ENCODE peak calls at places on chromosome 13, in nine cellular contexts. I is uterus, T is IMR-90, C is breast epithelium, D is ovary, A is GM12878, G is body of pancreas, R is stomach, S is testis. J is an unnamed sample.

GRCh38 chr13:73174521-73175010 is 115.8 kb downstream of the KLF5 start:
- DNase-seq in I (no peak), T (no peak), C (no peak), D (no peak), A (no peak), G (no peak), R (no peak), S (no peak), J (no peak)

GRCh38 chr13:59360108-59360507 is 803.6 kb downstream of the DIAPH3 start:
- DNase-seq in I (no peak), T (no peak), C (no peak), D (no peak), A (no peak), G (no peak), R (no peak), S (no peak), J (no peak)

GRCh38 chr13:22049384-22049783 is 378.5 kb downstream of the FGF9 start:
- DNase-seq in I (no peak), T (peak), C (no peak), D (no peak), A (no peak), G (no peak), R (no peak), S (no peak), J (no peak)

GRCh38 chr13:53151692-53152421 is 123.2 kb downstream of the OLFM4 start:
- DNase-seq in I (peak), T (peak), C (no peak), D (peak), A (peak), G (peak), R (peak), S (peak), J (peak)

GRCh38 chr13:33554919-33555791 is 262.8 kb upstream of the RFC3 start:
- DNase-seq in I (no peak), T (no peak), C (no peak), D (no peak), A (no peak), G (no peak), R (no peak), S (no peak), J (no peak)

GRCh38 chr13:43359536-43359935 is 336.1 kb downstream of the DNAJC15 start:
- DNase-seq in I (no peak), T (no peak), C (no peak), D (no peak), A (no peak), G (no peak), R (no peak), S (no peak), J (no peak)

GRCh38 chr13:50200562-50200961 is 185.3 kb downstream of the KCNRG start:
- DNase-seq in I (no peak), T (no peak), C (no peak), D (no peak), A (no peak), G (no peak), R (no peak), S (no peak), J (no peak)

GRCh38 chr13:59842507-59842906 is 321.2 kb downstream of the DIAPH3 start:
- DNase-seq in I (no peak), T (peak), C (no peak), D (no peak), A (no peak), G (no peak), R (no peak), S (no peak), J (no peak)

GRCh38 chr13:52779028-52779612 is 39.5 kb upstream of the CNMD start:
- DNase-seq in I (no peak), T (no peak), C (no peak), D (no peak), A (no peak), G (no peak), R (no peak), S (no peak), J (no peak)

GRCh38 chr13:51420681-51421476 is 32.0 kb downstream of the INTS6 start:
- DNase-seq in I (no peak), T (no peak), C (no peak), D (no peak), A (no peak), G (no peak), R (no peak), S (no peak), J (no peak)

GRCh38 chr13:30843548-30843947 is 62.5 kb upstream of the MEDAG start:
- DNase-seq in I (no peak), T (no peak), C (no peak), D (no peak), A (no peak), G (no peak), R (no peak), S (no peak), J (no peak)

GRCh38 chr13:31947105-31947504 is 84.5 kb upstream of the FRY start:
- DNase-seq in I (no peak), T (no peak), C (no peak), D (no peak), A (no peak), G (no peak), R (no peak), S (no peak), J (no peak)

GRCh38 chr13:75792526-75793187 is 156.5 kb downstream of the LMO7 start:
- DNase-seq in I (no peak), T (peak), C (no peak), D (no peak), A (no peak), G (no peak), R (no peak), S (no peak), J (no peak)

GRCh38 chr13:24718192-24718965 is 38.2 kb downstream of the ATP12A start:
- DNase-seq in I (no peak), T (no peak), C (no peak), D (no peak), A (no peak), G (no peak), R (no peak), S (no peak), J (no peak)

GRCh38 chr13:46172531-46172991 is 9.4 kb downstream of the LCP1 start:
- DNase-seq in I (no peak), T (no peak), C (no peak), D (no peak), A (no peak), G (no peak), R (no peak), S (no peak), J (no peak)

GRCh38 chr13:47945738-47946137 is 55.3 kb downstream of the SUCLA2 start:
- DNase-seq in I (no peak), T (peak), C (no peak), D (no peak), A (no peak), G (no peak), R (no peak), S (no peak), J (no peak)

GRCh38 chr13:60267498-60268202 is 103.9 kb upstream of the DIAPH3 start:
- DNase-seq in I (no peak), T (no peak), C (no peak), D (no peak), A (no peak), G (peak), R (no peak), S (peak), J (no peak)

GRCh38 chr13:108281941-108282340 is 12.4 kb downstream of the TNFSF13B start:
- DNase-seq in I (no peak), T (no peak), C (no peak), D (no peak), A (no peak), G (no peak), R (no peak), S (no peak), J (no peak)

GRCh38 chr13:37361608-37362007 is 237.0 kb downstream of the POSTN start:
- DNase-seq in I (no peak), T (no peak), C (no peak), D (no peak), A (no peak), G (no peak), R (no peak), S (no peak), J (no peak)

GRCh38 chr13:32159147-32159869 is 127.7 kb downstream of the FRY start:
- DNase-seq in I (no peak), T (peak), C (no peak), D (no peak), A (no peak), G (no peak), R (no peak), S (no peak), J (no peak)

GRCh38 chr13:99198630-99199029 is 2.0 kb upstream of the UBAC2 start:
- DNase-seq in I (no peak), T (no peak), C (no peak), D (no peak), A (no peak), G (no peak), R (no peak), S (no peak), J (no peak)

GRCh38 chr13:102558029-102558428 is 38.8 kb upstream of the TPP2 start:
- DNase-seq in I (no peak), T (no peak), C (no peak), D (no peak), A (no peak), G (no peak), R (no peak), S (no peak), J (no peak)

GRCh38 chr13:77696863-77697207 is 652 bp upstream of the SLAIN1 start:
- DNase-seq in I (no peak), T (no peak), C (no peak), D (no peak), A (no peak), G (no peak), R (no peak), S (no peak), J (no peak)

GRCh38 chr13:77697208-77698103 is at the start of gene SLAIN1:
- DNase-seq in I (peak), T (peak), C (peak), D (peak), A (no peak), G (peak), R (peak), S (peak), J (peak)

GRCh38 chr13:77696006-77696862 is 1.3 kb upstream of the SLAIN1 start:
- DNase-seq in I (no peak), T (no peak), C (no peak), D (no peak), A (no peak), G (no peak), R (no peak), S (no peak), J (peak)

GRCh38 chr13:77699059-77699680 is 1.7 kb downstream of the SLAIN1 start:
- DNase-seq in I (no peak), T (no peak), C (no peak), D (no peak), A (no peak), G (no peak), R (no peak), S (no peak), J (no peak)

GRCh38 chr13:77698211-77699058 is 948 bp downstream of the SLAIN1 start:
- DNase-seq in I (peak), T (no peak), C (no peak), D (peak), A (no peak), G (peak), R (peak), S (peak), J (peak)
- TF ChIP-seq POLR2A in I (no peak), T (no peak), C (no peak), D (no peak), A (no peak), G (no peak), R (no peak), S (no peak), J (no peak)

DNA sequence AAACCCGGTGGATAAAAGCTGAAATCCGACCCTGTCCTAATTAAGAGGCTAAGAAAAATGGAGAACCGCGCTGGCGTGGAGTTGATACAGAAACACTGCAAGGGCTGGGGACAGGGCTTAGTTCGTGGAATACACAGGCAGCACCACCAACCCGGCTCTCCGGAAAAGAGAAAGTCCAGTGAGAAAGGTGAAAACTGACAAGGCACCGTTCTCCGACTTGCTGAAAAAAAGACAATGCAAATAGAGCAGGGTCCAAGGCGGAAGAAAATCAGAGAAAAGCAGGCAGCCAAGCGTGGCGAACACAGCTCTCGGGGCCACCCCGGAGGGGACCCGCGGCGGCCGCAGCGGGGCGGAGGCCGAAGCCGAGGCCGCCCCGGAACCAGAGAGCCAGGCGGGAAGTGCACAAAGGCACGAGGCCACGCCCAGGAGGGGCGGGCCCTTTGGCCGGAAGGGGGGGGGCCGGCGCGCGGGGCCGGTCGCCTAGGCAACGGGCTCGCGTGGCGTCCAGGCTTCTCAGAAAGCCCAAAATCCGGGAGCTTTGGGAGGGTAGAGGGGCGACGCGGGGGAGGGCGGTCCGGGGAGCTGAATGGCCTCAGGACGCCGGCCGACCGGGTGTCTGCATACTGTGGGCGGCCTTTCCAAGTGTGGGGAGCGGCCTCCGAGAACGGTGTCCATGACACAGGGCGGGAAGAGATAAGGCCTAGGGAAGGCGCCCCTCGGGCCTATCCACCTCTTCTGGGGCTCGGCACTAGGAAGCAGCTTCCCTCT is 1.2 kb upstream of the ING1 start:
- DNase-seq in I (peak), T (peak), C (peak), D (peak), A (peak), G (peak), R (peak), S (peak), J (peak)
- TF ChIP-seq POLR2A in I (peak), T (peak), C (no peak), D (peak), A (peak), G (peak), R (no peak), S (peak), J (peak)

DNA sequence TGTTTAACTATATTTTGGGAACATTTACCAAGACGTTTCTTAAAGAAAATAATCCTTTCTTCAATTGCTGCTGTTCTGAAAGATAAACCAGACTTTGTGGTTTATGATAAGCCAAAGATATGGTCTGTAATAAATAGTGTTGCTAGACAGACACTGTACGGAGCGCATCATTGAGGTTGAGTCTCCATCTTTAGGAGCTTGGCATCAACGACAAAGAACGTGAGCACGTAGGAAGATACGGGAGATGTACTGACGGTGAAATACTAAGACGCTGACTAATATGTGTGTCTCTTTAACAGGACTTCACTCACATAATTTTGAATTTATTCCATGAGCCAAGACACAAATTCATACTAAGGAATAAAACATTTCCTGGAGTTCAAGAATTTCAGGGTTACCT is 16.2 kb downstream of the TEX29 start:
- DNase-seq in I (no peak), T (peak), C (no peak), D (no peak), A (no peak), G (no peak), R (no peak), S (no peak), J (no peak)
- TF ChIP-seq POLR2A in I (no peak), T (no peak), C (no peak), D (no peak), A (no peak), G (no peak), R (no peak), S (no peak), J (no peak)

GRCh38 chr13:100796463-100796862 is 121.9 kb upstream of the TMTC4 start:
- DNase-seq in I (no peak), T (no peak), C (no peak), D (no peak), A (no peak), G (no peak), R (no peak), S (no peak), J (no peak)
- TF ChIP-seq POLR2A in I (no peak), T (no peak), C (no peak), D (no peak), A (no peak), G (no peak), R (no peak), S (no peak), J (no peak)

J was measured in GM12891.